ENCODE peak calls at places on chromosome 22, in seven cellular contexts. N, L, J, P, V, D and F are unnamed samples.

GRCh38 chr22:35564975-35565867 is 24.6 kb downstream of the RASD2 start:
- DNase-seq in L (no peak), D (no peak), N (no peak), P (no peak), V (no peak), J (peak), F (peak)

GRCh38 chr22:26724414-26724813 is 67.0 kb downstream of the MIAT start:
- DNase-seq in D (no peak), P (no peak), N (no peak), L (no peak), J (no peak), V (no peak), F (no peak)

GRCh38 chr22:37801946-37802309 is 5.8 kb upstream of the GCAT start:
- DNase-seq in D (no peak), V (no peak), J (no peak), P (peak), N (no peak), L (no peak), F (no peak)

GRCh38 chr22:42397332-42398246 is 34.6 kb downstream of the NFAM1 start:
- DNase-seq in N (no peak), D (peak), J (no peak), P (no peak), L (peak), V (peak), F (no peak)

GRCh38 chr22:42711895-42712837 is 8.5 kb downstream of the A4GALT start:
- DNase-seq in J (no peak), L (peak), V (no peak), P (no peak), D (peak), N (no peak), F (no peak)

GRCh38 chr22:42324991-42325710 is 54.7 kb upstream of the TCF20 start:
- DNase-seq in P (no peak), V (no peak), J (no peak), L (no peak), N (no peak), D (no peak), F (no peak)

GRCh38 chr22:48677168-48677520 is 1150.5 kb downstream of the BRD1 start:
- DNase-seq in J (no peak), P (no peak), V (no peak), L (no peak), N (no peak), D (no peak), F (no peak)

GRCh38 chr22:17012267-17012666 is 4.2 kb upstream of the GAB4 start:
- DNase-seq in V (no peak), D (no peak), L (no peak), P (no peak), J (no peak), N (no peak), F (no peak)

GRCh38 chr22:23591846-23592245 is 11.8 kb upstream of the IGLL1 start:
- DNase-seq in J (no peak), P (no peak), L (no peak), N (no peak), V (no peak), D (peak), F (no peak)

GRCh38 chr22:36765131-36765942 is 10.6 kb downstream of the IFT27 start:
- DNase-seq in L (no peak), V (no peak), P (no peak), D (peak), N (no peak), J (no peak), F (no peak)

GRCh38 chr22:45083659-45084305 is 74.0 kb upstream of the PHF21B start:
- DNase-seq in D (no peak), L (no peak), V (no peak), J (peak), N (no peak), P (no peak), F (peak)

GRCh38 chr22:37241351-37242142 is 2.5 kb downstream of the RAC2 start:
- DNase-seq in P (peak), V (no peak), L (no peak), J (no peak), D (peak), N (no peak), F (no peak)

GRCh38 chr22:37330200-37331033 is 48.1 kb downstream of the CYTH4 start:
- DNase-seq in J (peak), V (peak), D (no peak), P (peak), L (peak), N (no peak), F (peak)

GRCh38 chr22:43925433-43926348 is 2.1 kb downstream of the PNPLA3 start:
- DNase-seq in L (no peak), N (no peak), D (no peak), V (no peak), J (no peak), P (no peak), F (no peak)

GRCh38 chr22:33914131-33914530 is 6.1 kb downstream of the LARGE1 start:
- DNase-seq in J (no peak), P (no peak), L (no peak), D (no peak), N (no peak), V (no peak), F (no peak)

GRCh38 chr22:26474687-26475086 is 8.9 kb downstream of the HPS4 start:
- DNase-seq in L (no peak), D (no peak), N (no peak), J (no peak), V (no peak), P (no peak), F (no peak)

GRCh38 chr22:35986085-35986484 is 42.5 kb downstream of the RBFOX2 start:
- DNase-seq in V (no peak), P (no peak), N (no peak), L (no peak), J (peak), D (no peak), F (no peak)

GRCh38 chr22:42972592-42973535 is 42.1 kb downstream of the PACSIN2 start:
- DNase-seq in P (no peak), L (no peak), D (no peak), J (no peak), N (no peak), V (no peak), F (no peak)

GRCh38 chr22:29511126-29511854 is 31.3 kb downstream of the NEFH start:
- DNase-seq in J (no peak), P (no peak), L (no peak), V (no peak), N (no peak), D (peak), F (no peak)

GRCh38 chr22:36364255-36365019 is 23.3 kb downstream of the MYH9 start:
- DNase-seq in P (no peak), N (no peak), D (no peak), J (no peak), L (no peak), V (no peak), F (no peak)

GRCh38 chr22:24105018-24105360 is 76.3 kb upstream of the SUSD2 start:
- DNase-seq in D (peak), J (peak), N (no peak), P (no peak), L (no peak), V (no peak), F (peak)

GRCh38 chr22:35900483-35901168 is 128.0 kb downstream of the RBFOX2 start:
- DNase-seq in N (no peak), P (no peak), D (no peak), J (peak), V (no peak), L (peak), F (peak)

GRCh38 chr22:44828193-44828592 is 75.8 kb downstream of the ARHGAP8 start:
- DNase-seq in D (no peak), J (no peak), L (peak), V (peak), N (no peak), P (peak), F (no peak)

GRCh38 chr22:36136475-36136874 is 24.1 kb downstream of the APOL3 start:
- DNase-seq in P (no peak), L (no peak), J (peak), V (no peak), N (no peak), D (no peak), F (peak)

GRCh38 chr22:17234144-17234623 is 14.9 kb upstream of the ADA2 start:
- DNase-seq in J (no peak), P (no peak), D (peak), N (no peak), L (no peak), V (no peak), F (no peak)

GRCh38 chr22:37303821-37304274 is 21.5 kb downstream of the CYTH4 start:
- DNase-seq in J (peak), D (no peak), L (no peak), V (no peak), P (no peak), N (no peak), F (peak)

GRCh38 chr22:44192098-44192810 is 11.5 kb downstream of the PARVG start:
- DNase-seq in D (peak), N (no peak), V (peak), J (no peak), P (peak), L (peak), F (no peak)

GRCh38 chr22:23803001-23803819 is 16.4 kb downstream of the SMARCB1 start:
- DNase-seq in L (peak), P (no peak), J (no peak), N (no peak), V (peak), D (no peak), F (no peak)

DNA sequence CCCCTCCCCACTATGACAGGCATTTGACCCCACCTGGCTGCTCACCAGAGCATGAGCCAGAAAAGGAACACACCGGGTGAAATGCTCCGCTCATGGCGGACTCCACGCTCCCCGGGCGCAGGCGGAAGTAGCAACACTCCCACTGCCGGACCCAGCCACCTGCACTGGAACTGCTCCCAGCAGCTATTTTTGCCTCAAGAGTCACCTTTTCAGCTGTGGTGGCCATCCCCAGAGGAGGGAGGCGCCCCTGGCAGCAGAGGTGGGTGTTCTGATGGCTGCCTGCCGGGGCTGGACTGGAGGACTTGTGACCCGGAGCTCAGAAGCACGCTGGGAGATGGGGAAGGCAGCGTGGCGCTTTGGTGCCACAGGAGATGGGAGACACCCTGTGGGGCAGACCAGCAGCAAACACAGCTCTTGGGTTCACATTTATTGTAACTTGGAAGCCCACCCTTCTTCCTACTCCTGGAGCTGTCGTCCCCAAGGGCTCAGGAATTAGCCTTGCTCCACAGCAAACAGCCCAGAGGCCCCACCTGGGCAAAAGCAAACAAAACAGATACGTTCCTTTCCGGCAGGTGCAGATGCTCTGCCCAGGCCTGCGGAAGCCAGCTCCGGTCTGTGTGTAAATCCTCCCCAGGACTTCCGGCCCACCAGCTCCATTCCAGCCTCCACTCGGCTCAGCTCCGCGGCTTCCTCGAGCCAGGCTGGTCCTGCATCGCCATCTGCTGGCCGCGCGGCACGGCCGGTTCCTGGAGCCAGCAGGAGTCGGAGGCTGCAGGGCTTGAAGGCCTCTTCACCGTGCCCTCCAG is 3.7 kb downstream of the RPS19BP1 start:
- DNase-seq in N (peak), L (peak), P (peak), V (peak), D (peak), J (peak), F (peak)
- H3K4me3 ChIP-seq in N (peak), L (peak), P (peak), V (peak), D (peak), J (no peak), F (no peak)

DNA sequence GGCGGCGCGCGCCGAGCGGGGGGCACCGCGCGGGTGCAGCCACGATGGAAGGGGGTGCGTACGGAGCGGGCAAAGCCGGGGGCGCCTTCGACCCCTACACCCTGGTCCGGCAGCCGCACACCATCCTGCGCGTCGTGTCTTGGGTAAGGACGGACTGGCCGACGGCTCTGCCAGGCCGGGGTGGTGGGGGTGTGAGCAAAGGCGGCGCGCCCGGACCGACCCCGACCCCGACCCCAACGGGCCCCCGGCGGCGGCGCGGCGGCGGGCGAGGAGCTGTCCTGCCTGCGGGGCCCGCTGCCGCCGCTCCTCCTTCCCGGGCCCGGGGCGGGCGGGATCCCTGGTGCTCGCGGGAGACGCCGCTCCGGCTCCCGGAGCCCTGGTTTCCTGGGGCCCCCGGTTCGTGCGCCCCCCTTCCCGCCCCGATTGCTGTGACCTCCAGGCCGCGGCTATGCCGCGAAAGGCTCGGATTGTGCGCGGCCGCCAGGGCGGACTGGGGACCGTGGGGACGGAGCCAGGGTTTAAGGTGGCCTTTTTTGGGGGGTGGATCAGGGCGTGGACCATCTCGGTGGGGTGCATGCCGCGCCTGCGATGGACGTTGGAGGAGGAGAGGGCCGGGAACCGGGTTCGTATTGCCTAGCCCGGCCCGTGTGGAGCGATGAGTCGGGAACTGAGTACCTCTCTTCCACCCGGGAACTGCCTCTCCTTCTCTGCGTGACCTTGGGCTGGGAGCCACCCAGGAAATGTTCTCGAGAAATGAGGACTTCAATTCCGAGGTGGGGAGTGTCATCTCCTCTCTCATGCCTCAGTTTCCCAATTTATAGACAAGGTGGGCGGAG is at the start of gene SYNGR1:
- DNase-seq in J (no peak), L (no peak), N (no peak), V (peak), D (peak), P (peak), F (no peak)
- TF ChIP-seq CTCF in J (no peak), L (no peak), N (no peak), V (no peak), D (no peak), P (no peak), F (no peak)

DNA sequence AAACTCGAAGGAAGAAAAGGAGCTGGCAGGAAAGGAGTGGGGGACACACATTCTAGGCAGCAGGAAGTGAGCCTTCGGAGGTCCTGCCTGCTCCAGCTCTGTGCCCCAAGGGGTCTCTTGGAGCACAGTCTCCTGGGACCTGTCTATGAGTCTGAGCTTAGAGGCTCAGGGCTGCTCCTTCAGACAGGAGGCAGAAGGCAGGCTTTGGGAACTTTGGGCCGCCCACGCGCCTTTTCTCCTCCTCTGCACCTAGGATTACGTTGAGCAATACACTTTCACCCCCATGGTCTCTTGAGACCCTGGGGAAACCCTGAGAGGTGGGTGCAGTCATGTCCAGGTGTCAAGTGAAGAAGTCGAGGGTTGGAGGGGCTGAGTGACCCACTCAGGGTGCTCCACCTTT is 965 bp downstream of the TCN2 start:
- DNase-seq in J (no peak), D (no peak), P (no peak), V (no peak), L (no peak), N (no peak), F (no peak)
- H3K4me3 ChIP-seq in J (no peak), D (no peak), P (no peak), V (no peak), L (no peak), N (peak), F (no peak)

GRCh38 chr22:21641417-21641794 is 696 bp upstream of the SDF2L1 start:
- DNase-seq in L (no peak), P (peak), D (no peak), N (no peak), J (peak), V (no peak), F (peak)
- TF ChIP-seq CTCF in L (peak), P (peak), D (no peak), N (peak), J (peak), V (no peak), F (peak)

DNA sequence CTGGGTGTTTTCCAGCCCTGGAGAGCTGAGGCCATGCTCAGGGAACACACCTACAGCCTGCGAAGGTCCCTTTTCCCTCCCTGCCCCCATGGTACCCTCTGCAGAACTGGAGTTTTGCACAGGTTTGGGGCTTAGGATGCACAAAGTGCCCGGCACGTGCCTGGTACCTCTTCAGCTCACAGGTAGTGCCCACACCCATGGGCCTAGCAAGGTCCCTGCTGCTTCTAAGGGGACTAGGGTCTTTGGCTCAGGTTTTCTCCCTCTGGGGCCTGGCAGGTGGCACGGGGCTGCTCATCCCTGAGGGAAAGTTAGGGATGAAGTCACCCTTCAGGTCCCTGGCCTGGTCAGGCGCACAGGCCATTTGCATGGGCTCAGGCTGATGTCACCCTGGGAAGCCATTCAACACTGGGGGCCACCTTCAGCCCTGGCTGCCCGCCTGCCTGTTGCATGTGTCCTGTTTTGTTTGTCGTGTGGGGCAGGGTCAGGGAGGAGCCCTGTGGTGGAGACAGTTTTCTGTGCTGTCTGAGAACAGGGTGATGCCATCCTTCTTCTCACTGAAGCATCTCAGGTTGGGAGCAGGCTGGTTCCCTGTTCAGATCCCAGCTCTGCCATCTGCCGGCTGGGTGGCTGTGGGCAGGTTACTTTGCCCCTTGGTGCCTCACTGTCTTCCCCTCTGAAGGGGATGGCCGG is 68.3 kb upstream of the CRYBB3 start:
- DNase-seq in D (no peak), L (no peak), N (no peak), V (no peak), J (no peak), P (no peak), F (no peak)
- H3K4me3 ChIP-seq in D (no peak), L (no peak), N (no peak), V (no peak), J (no peak), P (no peak), F (no peak)

DNA sequence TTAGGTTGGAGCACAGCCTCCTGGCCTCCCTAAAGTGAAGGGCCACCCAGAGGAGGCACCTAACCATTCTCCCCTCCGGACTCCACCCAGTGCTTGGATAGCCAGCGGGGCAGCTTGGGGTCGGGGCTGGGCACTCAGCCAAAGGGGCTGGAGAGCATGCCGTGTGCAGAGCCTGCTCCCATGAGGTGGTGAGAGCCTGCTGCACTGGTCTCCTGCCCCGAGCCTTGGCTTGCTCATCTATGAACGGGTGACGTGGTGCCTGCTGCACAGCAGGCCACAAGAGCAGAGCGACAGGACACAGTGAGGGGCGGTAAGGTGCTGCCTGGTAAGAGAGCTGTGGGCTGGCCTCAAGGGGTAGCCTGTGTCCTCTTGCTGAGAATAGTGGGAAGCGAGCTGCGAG is 14.0 kb upstream of the CCDC188 start:
- DNase-seq in P (no peak), D (no peak), L (no peak), J (no peak), V (no peak), N (no peak), F (no peak)
- TF ChIP-seq CTCF in P (no peak), D (no peak), L (no peak), J (no peak), V (no peak), N (no peak), F (no peak)